ENCODE peak calls at places on chromosomes 5 and 9, in ten cellular contexts. X is omental fat pad, I is bronchial epithelial cell, G is brain microvascular endothelial cell, L is uterus, E is AG04450, J is GM10248, M is progenitor cell of endocrine pancreas, D is mucosa of descending colon, K is stomach. W is an unnamed sample.

GRCh38 chr9:77826621-77827020 is 178.5 kb upstream of the GNA14 start:
- DNase-seq in X (no peak), I (no peak), G (no peak), L (no peak), E (no peak), J (no peak), M (no peak), D (no peak), K (no peak), W (no peak)

GRCh38 chr9:77807295-77807694 is 159.2 kb upstream of the GNA14 start:
- DNase-seq in X (no peak), I (peak; percentile 99), G (peak; percentile 91), L (no peak), E (peak; percentile 67), J (no peak), M (no peak), D (no peak), K (no peak), W (no peak)

GRCh38 chr5:19241690-19242089 is 746.3 kb downstream of the CDH18 start:
- DNase-seq in X (no peak), I (peak; percentile 78), G (no peak), L (no peak), E (no peak), J (no peak), M (no peak), D (no peak), K (no peak), W (no peak)

GRCh38 chr5:68285857-68286611 is 70.5 kb downstream of the PIK3R1 start:
- DNase-seq in X (no peak), I (peak; percentile 56), G (no peak), L (no peak), E (no peak), J (no peak), M (no peak), D (no peak), K (no peak), W (peak; percentile 36)

GRCh38 chr5:65727491-65728156 is 5.6 kb downstream of the NLN start:
- DNase-seq in X (no peak), I (peak; percentile 21), G (no peak), L (no peak), E (no peak), J (no peak), M (no peak), D (no peak), K (no peak), W (no peak)

GRCh38 chr9:132780230-132781007 is 97.7 kb downstream of the AK8 start:
- DNase-seq in X (no peak), I (no peak), G (no peak), L (no peak), E (no peak), J (no peak), M (no peak), D (no peak), K (no peak), W (no peak)

GRCh38 chr5:2817031-2817603 is 65.6 kb upstream of the IRX2 start:
- DNase-seq in X (no peak), I (no peak), G (no peak), L (no peak), E (no peak), J (no peak), M (no peak), D (no peak), K (no peak), W (no peak)

GRCh38 chr5:45521067-45521466 is 175.1 kb downstream of the HCN1 start:
- DNase-seq in X (no peak), I (no peak), G (no peak), L (no peak), E (no peak), J (no peak), M (peak; percentile 28), D (peak; percentile 51), K (no peak), W (no peak)

GRCh38 chr9:69178583-69179011 is 4.5 kb downstream of the TJP2 start:
- DNase-seq in X (no peak), I (peak; percentile 80), G (peak; percentile 38), L (no peak), E (no peak), J (no peak), M (no peak), D (no peak), K (no peak), W (no peak)

GRCh38 chr9:125494555-125494920 is 212.5 kb downstream of the MAPKAP1 start:
- DNase-seq in X (no peak), I (no peak), G (no peak), L (no peak), E (peak; percentile 30), J (no peak), M (no peak), D (no peak), K (no peak), W (no peak)

GRCh38 chr5:57383093-57383861 is 99.3 kb downstream of the ACTBL2 start:
- DNase-seq in X (no peak), I (peak; percentile 91), G (peak; percentile 93), L (no peak), E (peak; percentile 93), J (no peak), M (no peak), D (no peak), K (no peak), W (no peak)
- TF ChIP-seq CTCF in X (no peak), I (peak; percentile 56), G (peak; percentile 68), L (no peak), E (peak; percentile 68), J (no peak), M (no peak), D (no peak), K (no peak), W (no peak)

GRCh38 chr5:174323878-174324281 is 278.4 kb downstream of the NSG2 start:
- DNase-seq in X (no peak), I (peak; percentile 48), G (peak; percentile 18), L (no peak), E (no peak), J (peak; percentile 51), M (peak; percentile 35), D (no peak), K (no peak), W (peak; percentile 46)
- TF ChIP-seq CTCF in X (no peak), I (no peak), G (no peak), L (no peak), E (no peak), J (no peak), M (no peak), D (no peak), K (no peak), W (no peak)

GRCh38 chr5:75054110-75054930 is 2.0 kb upstream of the GCNT4 start:
- DNase-seq in X (no peak), I (peak; percentile 37), G (peak; percentile 27), L (peak; percentile 25), E (no peak), J (no peak), M (no peak), D (peak; percentile 39), K (peak; percentile 61), W (no peak)

GRCh38 chr5:75052461-75053285 is at the start of gene GCNT4:
- DNase-seq in X (no peak), I (no peak), G (no peak), L (peak; percentile 51), E (no peak), J (peak; percentile 35), M (peak; percentile 36), D (peak; percentile 69), K (peak; percentile 52), W (peak; percentile 52)

GRCh38 chr5:75051217-75051751 is 1.1 kb downstream of the GCNT4 start:
- DNase-seq in X (no peak), I (no peak), G (no peak), L (no peak), E (no peak), J (no peak), M (no peak), D (peak; percentile 47), K (peak; percentile 70), W (no peak)

GRCh38 chr5:75055727-75056144 is 3.4 kb upstream of the GCNT4 start:
- DNase-seq in X (no peak), I (no peak), G (peak; percentile 27), L (no peak), E (no peak), J (no peak), M (no peak), D (no peak), K (no peak), W (no peak)

DNA sequence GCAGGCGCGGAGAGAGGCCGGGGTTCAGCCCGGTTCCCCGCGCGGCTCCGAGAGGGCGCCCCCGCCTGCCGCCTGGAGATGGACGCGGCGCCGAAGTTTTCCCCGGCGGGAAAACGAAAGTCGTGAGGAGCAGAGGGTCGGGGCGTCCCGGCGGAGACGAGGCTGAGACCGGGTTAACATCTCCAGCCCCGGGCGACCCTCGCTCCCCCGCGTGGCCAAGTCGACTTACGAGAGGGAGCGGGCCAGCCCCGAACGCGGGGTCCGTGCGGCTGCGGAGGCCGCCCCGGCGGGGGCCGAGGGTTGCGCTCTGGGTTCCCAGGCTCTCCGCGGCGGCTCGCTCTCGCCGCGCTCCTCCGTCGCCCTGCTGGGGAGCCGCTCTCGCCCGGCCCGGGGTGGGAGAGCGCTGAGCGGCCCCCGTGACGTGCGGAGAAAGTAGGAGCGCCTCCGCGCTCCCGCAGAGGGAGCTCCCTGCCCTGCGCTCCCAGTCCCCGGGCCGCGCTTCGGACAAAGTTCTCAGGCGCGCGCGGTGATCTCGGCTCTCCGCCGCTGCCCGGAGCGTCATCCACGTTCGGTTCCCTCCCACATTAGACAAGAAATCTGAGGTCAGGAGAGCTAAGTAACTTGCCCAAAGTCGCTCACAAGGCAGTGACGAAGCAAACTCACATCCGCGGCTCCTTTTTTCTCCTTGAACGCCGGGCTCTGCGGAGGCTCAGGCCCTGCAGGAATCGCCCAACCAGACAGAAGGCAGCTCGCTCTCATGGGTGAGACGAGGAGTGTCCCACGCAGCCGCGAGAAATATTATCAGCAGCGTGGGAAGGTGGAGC is 1.1 kb upstream of the GCNT4 start:
- DNase-seq in X (no peak), I (peak; percentile 87), G (peak; percentile 69), L (peak; percentile 46), E (no peak), J (peak; percentile 32), M (peak; percentile 54), D (peak; percentile 71), K (peak; percentile 76), W (peak; percentile 51)
- TF ChIP-seq CTCF in X (no peak), I (peak; percentile 32), G (peak; percentile 18), L (peak; percentile 17), E (peak; percentile 14), J (peak; percentile 7), M (no peak), D (no peak), K (no peak), W (no peak)

GRCh38 chr5:138972836-138973235 is 97.7 kb upstream of the LRRTM2 start:
- DNase-seq in X (no peak), I (no peak), G (no peak), L (no peak), E (no peak), J (no peak), M (no peak), D (no peak), K (no peak), W (no peak)
- TF ChIP-seq CTCF in X (no peak), I (no peak), G (no peak), L (no peak), E (no peak), J (no peak), M (peak; percentile 10), D (no peak), K (no peak), W (no peak)

W was measured in GM20000.